ENCODE peak calls at places on chromosomes 16 and 17, in six cellular contexts. C, E, H, Z, M and D are unnamed samples. For H3K4me1, the result is how much of the 10 kb centered on the place peaks cover.

GRCh38 chr17:67585077-67585602 is 132.6 kb upstream of the NOL11 start:
- DNase-seq in C (no peak), E (no peak), M (no peak), H (no peak), Z (peak), D (no peak)

GRCh38 chr17:47660064-47660492 is 10.4 kb downstream of the KPNB1 start:
- DNase-seq in C (no peak), H (no peak), M (no peak), E (no peak), Z (no peak), D (no peak)

GRCh38 chr16:9489823-9490467 is 398.5 kb downstream of the HAPSTR1 start:
- DNase-seq in E (no peak), Z (no peak), C (no peak), M (peak), H (no peak), D (peak)

GRCh38 chr16:22233050-22233405 is 26.9 kb downstream of the EEF2K start:
- DNase-seq in Z (no peak), M (no peak), C (no peak), E (no peak), H (no peak), D (no peak)

GRCh38 chr16:80682435-80683070 is 121.8 kb downstream of the CDYL2 start:
- DNase-seq in Z (no peak), M (no peak), H (no peak), C (peak), E (no peak), D (no peak)

GRCh38 chr16:23013484-23013883 is 135.8 kb downstream of the USP31 start:
- DNase-seq in H (no peak), Z (peak), M (no peak), E (no peak), C (no peak), D (no peak)

GRCh38 chr16:55655709-55656694 is at the start of gene SLC6A2:
- DNase-seq in C (no peak), H (no peak), M (peak), E (peak), Z (no peak), D (peak)

GRCh38 chr17:62898239-62898864 is 67.7 kb upstream of the TANC2 start:
- DNase-seq in C (peak), H (no peak), Z (no peak), M (no peak), E (no peak), D (peak)

GRCh38 chr16:85436636-85437160 is 176.4 kb upstream of the GSE1 start:
- DNase-seq in M (no peak), C (peak), H (no peak), E (no peak), Z (peak), D (no peak)

GRCh38 chr17:51029568-51030463 is 90.9 kb downstream of the SPAG9 start:
- DNase-seq in H (no peak), M (no peak), C (no peak), E (no peak), Z (no peak), D (no peak)

GRCh38 chr17:57966246-57966645 is 11.0 kb upstream of the CUEDC1 start:
- DNase-seq in Z (no peak), M (no peak), H (no peak), E (no peak), C (peak), D (no peak)

GRCh38 chr16:23342083-23342640 is 40.1 kb downstream of the SCNN1B start:
- DNase-seq in Z (no peak), H (no peak), E (no peak), C (no peak), M (no peak), D (no peak)

GRCh38 chr16:84390131-84390785 is 21.9 kb downstream of the ATP2C2 start:
- DNase-seq in E (no peak), Z (no peak), H (no peak), C (peak), M (no peak), D (no peak)

GRCh38 chr17:49223517-49224197 is 6.9 kb downstream of the PHOSPHO1 start:
- DNase-seq in C (peak), M (peak), E (peak), H (peak), Z (peak), D (peak)

GRCh38 chr17:39164675-39165143 is 1.3 kb downstream of the ARL5C start:
- DNase-seq in C (peak), Z (peak), M (peak), E (peak), H (peak), D (peak)
- H3K4me1 ChIP-seq in C (under half), Z (under half), M (under half), E (under half), H (under half), D (under half)

DNA sequence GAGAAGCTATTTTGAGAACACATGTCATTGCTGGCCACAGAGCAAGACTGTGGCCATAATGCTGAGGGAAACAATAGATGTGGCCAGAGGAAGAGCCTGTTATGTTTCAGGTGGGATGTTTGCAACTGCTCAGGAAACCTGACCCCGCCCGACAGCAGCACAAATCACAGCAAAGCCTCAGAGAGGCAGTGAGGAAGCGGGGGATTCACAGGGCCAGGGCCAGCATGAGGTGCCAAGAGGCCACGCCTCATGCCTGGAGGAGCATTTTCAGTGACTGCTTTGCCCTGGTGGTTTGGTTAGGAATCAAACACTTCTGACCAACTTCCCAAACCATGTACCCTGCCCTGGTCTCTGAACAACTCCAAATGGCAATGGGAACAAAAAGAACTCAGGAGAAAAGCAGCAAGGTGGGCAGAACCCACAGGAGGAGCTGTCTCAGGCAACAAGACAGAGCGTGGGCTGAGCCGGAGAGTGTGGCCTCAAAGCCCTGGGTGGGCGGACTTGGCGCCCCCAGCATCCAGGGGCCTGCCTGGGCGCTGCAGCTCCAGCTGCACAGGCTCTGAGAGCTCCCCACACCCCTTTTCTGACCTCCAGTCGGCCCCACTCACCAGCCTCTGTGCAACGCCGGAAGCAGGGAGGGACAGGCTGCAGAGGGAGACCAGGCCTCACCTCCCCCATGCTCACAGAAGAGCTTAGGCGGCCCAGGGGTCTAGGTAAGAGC is 20.6 kb downstream of the HIC1 start:
- DNase-seq in E (no peak), M (no peak), H (no peak), C (peak), Z (no peak), D (no peak)
- H3K4me1 ChIP-seq in E (under half), M (under half), H (under half), C (under half), Z (under half), D (half or more)

DNA sequence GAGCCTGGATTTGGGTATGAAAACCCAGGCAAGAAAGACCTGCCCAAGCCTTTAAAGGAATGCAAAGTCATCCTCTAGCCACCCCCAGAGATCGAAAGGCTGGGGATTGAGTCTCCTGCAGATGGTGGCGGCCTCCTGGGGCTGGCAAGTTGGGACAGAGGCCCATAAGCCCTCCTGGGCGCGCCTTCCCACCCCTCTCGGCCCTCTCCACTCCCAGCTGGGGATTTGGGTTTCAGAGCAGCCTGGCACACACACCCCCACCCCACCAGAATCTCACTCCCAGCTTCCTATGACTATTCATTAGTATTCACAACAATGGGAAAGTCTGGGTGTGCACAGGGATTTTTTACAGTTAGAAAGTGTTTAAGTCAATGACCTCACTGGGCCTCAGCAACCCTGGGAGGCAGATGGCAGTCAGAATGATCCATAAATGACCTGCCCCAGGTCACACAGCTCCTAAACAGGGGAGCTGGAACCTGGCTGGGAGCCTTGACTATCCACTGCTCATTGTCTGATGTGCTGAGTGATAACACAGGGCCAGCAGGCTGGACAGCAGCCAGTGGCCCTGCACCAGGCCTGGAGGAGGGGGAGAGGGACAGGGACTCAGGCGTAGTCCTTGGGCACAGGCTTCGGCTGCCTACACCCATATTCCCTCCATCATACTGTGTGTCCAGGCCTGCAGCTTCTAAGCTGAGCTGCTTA is 12.1 kb downstream of the NHERF1 start:
- DNase-seq in Z (no peak), H (no peak), E (no peak), M (peak), C (peak), D (no peak)
- H3K4me1 ChIP-seq in Z (half or more), H (half or more), E (under half), M (half or more), C (under half), D (half or more)

DNA sequence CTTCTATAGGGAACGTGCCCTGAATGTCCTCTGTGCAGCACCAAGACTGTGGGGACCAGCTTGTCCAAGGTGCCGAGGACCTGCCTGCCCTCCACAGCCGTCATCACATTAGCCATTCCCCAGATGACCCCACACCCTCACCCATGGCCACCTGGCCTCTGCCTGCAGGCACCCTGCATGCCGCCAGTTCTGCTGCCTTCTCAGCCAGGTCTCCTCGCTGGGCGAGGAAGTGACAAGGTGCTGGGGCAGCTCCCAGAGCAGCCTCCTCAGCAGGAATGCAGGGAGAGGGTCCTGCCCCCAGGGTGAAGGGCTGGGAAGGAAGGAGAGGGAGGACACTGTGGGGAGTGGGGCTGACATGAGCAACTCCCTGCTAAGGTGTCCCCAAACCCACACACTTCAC is 18.6 kb upstream of the C16orf78 start:
- DNase-seq in C (no peak), Z (no peak), E (no peak), H (no peak), M (no peak), D (no peak)
- H3K4me1 ChIP-seq in C (under half), Z (under half), E (under half), H (under half), M (under half), D (under half)

DNA sequence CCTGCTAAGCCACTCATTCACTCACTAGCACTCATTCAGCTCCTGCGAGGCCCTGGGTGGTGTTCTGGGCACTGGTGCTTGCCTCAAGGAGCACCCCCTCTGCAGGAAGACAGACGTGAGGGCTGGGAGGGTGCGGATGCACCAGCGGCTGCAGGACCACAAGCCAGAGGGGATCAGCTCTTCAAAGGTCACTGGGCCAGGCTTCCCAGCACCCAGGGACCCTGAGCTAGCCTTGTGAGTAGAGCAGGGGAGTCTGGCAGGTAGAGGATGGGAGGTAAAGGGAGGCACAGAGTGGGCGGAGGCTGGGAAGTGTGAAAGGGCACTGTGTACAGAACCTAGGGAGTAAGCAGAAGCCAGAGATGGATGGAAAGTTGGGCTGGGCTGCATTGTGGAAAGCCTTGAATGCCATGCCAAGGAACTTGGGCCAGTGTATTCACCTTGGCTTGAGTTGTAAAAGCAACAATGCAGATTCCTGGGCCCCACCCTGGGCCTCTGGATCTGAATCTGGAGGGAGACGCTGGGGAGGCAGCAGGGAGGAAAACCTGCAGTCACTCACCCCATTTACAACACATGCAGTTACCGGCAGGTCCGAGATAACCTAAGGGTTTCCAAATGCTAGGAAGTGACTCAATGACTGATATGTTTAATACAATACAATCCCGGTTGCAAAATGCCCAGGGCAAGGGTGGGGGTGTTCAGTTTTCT is 1.7 kb downstream of the IL4R start:
- DNase-seq in E (no peak), M (peak), Z (peak), C (peak), H (peak), D (peak)
- H3K4me1 ChIP-seq in E (under half), M (under half), Z (under half), C (under half), H (half or more), D (half or more)

GRCh38 chr16:10939649-10940206 is 2.5 kb downstream of the DEXI start:
- DNase-seq in M (no peak), H (no peak), C (no peak), Z (no peak), E (no peak), D (no peak)

GRCh38 chr16:10937068-10937859 is 5.0 kb downstream of the DEXI start:
- DNase-seq in C (peak), E (no peak), H (no peak), Z (no peak), M (no peak), D (peak)

GRCh38 chr16:10938321-10938720 is 3.9 kb downstream of the DEXI start:
- DNase-seq in H (no peak), Z (no peak), M (no peak), E (no peak), C (no peak), D (no peak)

GRCh38 chr16:10940501-10941079 is 1.7 kb downstream of the DEXI start:
- DNase-seq in H (no peak), C (peak), Z (no peak), M (peak), E (no peak), D (no peak)

GRCh38 chr16:10938844-10939648 is 3.2 kb downstream of the DEXI start:
- DNase-seq in M (no peak), Z (no peak), C (no peak), E (no peak), H (no peak), D (no peak)
- H3K4me1 ChIP-seq in M (half or more), Z (under half), C (half or more), E (under half), H (half or more), D (half or more)

GRCh38 chr16:12311309-12311708 is 334.8 kb downstream of the SNX29 start:
- DNase-seq in M (no peak), Z (no peak), C (no peak), H (no peak), E (no peak), D (no peak)
- H3K4me1 ChIP-seq in M (under half), Z (under half), C (under half), H (under half), E (under half), D (under half)